ENCODE peak calls at places on chromosomes 16 and 17, in five cellular contexts. A is stomach, P is transverse colon, D is esophagus muscularis mucosa, C is SK-N-SH. U is an unnamed sample.
A peak's percentile ranks its signal among the peaks of the same experiment; 100 is the strongest.

GRCh38 chr16:83817022-83817421 is 9.2 kb downstream of the HSBP1 start:
- DNase-seq in C (no peak), D (no peak), P (no peak), A (no peak), U (no peak)

GRCh38 chr17:7792611-7793010 is 41.4 kb upstream of the KDM6B start:
- DNase-seq in A (no peak), P (no peak), D (no peak), C (no peak), U (no peak)

GRCh38 chr16:50610331-50611262 is 62.4 kb downstream of the NKD1 start:
- DNase-seq in D (no peak), A (no peak), C (no peak), P (no peak), U (no peak)

GRCh38 chr17:54919456-54919855 is 18.8 kb downstream of the TOM1L1 start:
- DNase-seq in D (no peak), P (no peak), C (no peak), A (no peak), U (no peak)

GRCh38 chr16:67155305-67156145 is 4.2 kb downstream of the TRADD start:
- DNase-seq in C (peak; percentile 94), D (no peak), A (peak; percentile 83), P (peak; percentile 80), U (peak; percentile 85)

GRCh38 chr16:30786936-30787612 is at the start of gene ZNF629:
- DNase-seq in A (peak; percentile 71), C (peak; percentile 97), P (peak; percentile 73), D (no peak), U (peak; percentile 89)

GRCh38 chr17:58565389-58566311 is 51.2 kb upstream of the MTMR4 start:
- DNase-seq in C (no peak), A (no peak), D (no peak), P (no peak), U (no peak)

GRCh38 chr17:13287226-13287625 is 269.4 kb upstream of the ELAC2 start:
- DNase-seq in C (no peak), A (no peak), P (no peak), D (no peak), U (no peak)

GRCh38 chr17:48722201-48722907 is at the start of gene PRAC1:
- DNase-seq in D (no peak), A (no peak), P (no peak), C (no peak), U (peak; percentile 53)

GRCh38 chr17:40346061-40346767 is 18.3 kb downstream of the GJD3 start:
- DNase-seq in D (no peak), C (no peak), P (no peak), A (no peak), U (no peak)

GRCh38 chr17:7856840-7857723 is at the start of gene NAA38:
- DNase-seq in P (peak; percentile 97), C (peak; percentile 90), D (peak; percentile 99), A (peak; percentile 96), U (peak; percentile 99)

GRCh38 chr16:667780-668518 is at the start of gene RHOT2:
- DNase-seq in C (peak; percentile 96), P (peak; percentile 96), D (peak; percentile 98), A (peak; percentile 95), U (peak; percentile 96)

GRCh38 chr17:36880506-36880905 is 56.8 kb upstream of the LHX1 start:
- DNase-seq in P (no peak), C (no peak), D (no peak), A (no peak), U (no peak)

GRCh38 chr17:50514936-50515702 is 6.9 kb downstream of the MYCBPAP start:
- DNase-seq in D (no peak), P (no peak), C (no peak), A (no peak), U (peak; percentile 82)

GRCh38 chr17:76153640-76154039 is 12.6 kb upstream of the FOXJ1 start:
- DNase-seq in C (no peak), P (no peak), D (no peak), A (no peak), U (peak; percentile 69)

GRCh38 chr17:15965510-15965909 is 20.6 kb downstream of the ADORA2B start:
- DNase-seq in D (no peak), P (no peak), C (no peak), A (no peak), U (peak; percentile 21)

GRCh38 chr17:75159196-75160031 is 5.1 kb upstream of the JPT1 start:
- DNase-seq in C (no peak), D (no peak), A (peak; percentile 25), P (no peak), U (no peak)

GRCh38 chr16:82031116-82032084 is 3.7 kb upstream of the HSD17B2 start:
- DNase-seq in C (peak; percentile 50), D (no peak), P (no peak), A (no peak), U (no peak)

GRCh38 chr16:86888240-86889044 is 310.1 kb downstream of the FOXL1 start:
- DNase-seq in C (no peak), P (no peak), D (no peak), A (no peak), U (no peak)

GRCh38 chr17:29559640-29560039 is 7.2 kb downstream of the ABHD15 start:
- DNase-seq in P (no peak), C (no peak), A (no peak), D (no peak), U (no peak)

GRCh38 chr16:56830669-56831068 is 34.3 kb upstream of the SLC12A3 start:
- DNase-seq in D (no peak), A (no peak), C (no peak), P (no peak), U (no peak)

GRCh38 chr17:45925311-45925710 is 31.0 kb downstream of the MAPT start:
- DNase-seq in C (no peak), D (no peak), A (no peak), P (no peak), U (no peak)

GRCh38 chr17:65177901-65178300 is 40.7 kb downstream of the RGS9 start:
- DNase-seq in C (no peak), P (no peak), A (no peak), D (no peak), U (no peak)

DNA sequence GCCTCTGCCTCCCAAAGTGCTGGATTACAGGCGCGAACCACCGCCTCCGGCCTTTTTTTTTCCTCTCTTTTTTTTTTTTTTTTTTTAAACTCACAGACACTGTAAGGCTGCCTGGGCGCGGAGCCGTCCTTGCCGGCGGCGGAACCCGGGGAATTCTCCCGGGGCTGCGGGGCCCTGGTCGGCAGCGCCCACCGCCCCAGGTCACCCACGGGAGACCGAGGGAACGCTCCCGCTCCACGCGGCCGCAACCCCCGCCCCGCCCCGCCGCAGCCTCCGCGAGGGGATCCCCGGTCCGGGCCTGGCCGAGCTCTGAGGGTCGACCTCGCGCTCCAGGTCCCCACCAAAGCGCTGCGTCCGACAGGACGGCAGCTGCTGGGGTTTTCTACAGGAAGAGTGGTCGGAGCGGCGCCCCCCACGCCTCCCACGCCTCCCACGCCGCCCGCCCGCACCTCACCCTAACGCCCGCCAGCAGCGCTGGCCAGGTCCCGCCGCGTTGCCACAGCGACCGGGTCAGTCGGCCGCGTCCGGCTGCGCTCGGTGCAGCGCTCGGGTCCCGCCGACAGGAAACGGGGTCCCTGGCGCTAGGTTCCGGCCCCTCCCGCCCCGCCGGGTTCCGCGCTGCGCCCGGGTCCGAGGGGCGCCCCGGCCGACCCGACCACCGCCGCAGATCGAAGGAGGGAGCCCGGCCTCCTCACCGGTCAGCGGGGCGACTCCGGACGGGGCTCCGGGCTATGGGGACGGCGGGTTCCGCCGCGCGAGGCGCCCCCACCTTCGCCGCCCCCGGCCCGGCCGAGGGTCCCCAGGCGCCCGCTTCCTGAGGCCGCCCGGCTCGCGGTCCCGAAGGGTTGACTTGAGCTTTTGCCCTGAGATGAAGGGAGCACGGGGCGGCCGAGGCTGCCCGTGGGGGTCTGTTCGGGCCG is at the start of gene CCDC57:
- DNase-seq in D (no peak), A (peak; percentile 87), P (peak; percentile 83), C (peak; percentile 99), U (peak; percentile 91)
- TF ChIP-seq EP300 in D (no peak), A (no peak), P (no peak), C (no peak), U (no peak)

GRCh38 chr17:82146663-82147654 is 48.9 kb upstream of the FASN start:
- DNase-seq in A (no peak), P (no peak), D (no peak), C (no peak), U (no peak)
- TF ChIP-seq POLR2AphosphoS5 in A (no peak), P (no peak), D (no peak), C (no peak), U (no peak)

GRCh38 chr16:88665148-88665547 is 2.3 kb upstream of the MVD start:
- DNase-seq in C (no peak), P (no peak), A (peak; percentile 49), D (no peak), U (no peak)

GRCh38 chr16:88662222-88662842 is 559 bp downstream of the MVD start:
- DNase-seq in D (no peak), P (peak; percentile 46), C (no peak), A (no peak), U (no peak)

GRCh38 chr16:88665570-88665969 is 2.7 kb upstream of the MVD start:
- DNase-seq in A (no peak), C (no peak), P (no peak), D (no peak), U (no peak)

GRCh38 chr16:88659160-88659559 is 3.7 kb downstream of the MVD start:
- DNase-seq in A (no peak), C (no peak), D (no peak), P (no peak), U (no peak)

DNA sequence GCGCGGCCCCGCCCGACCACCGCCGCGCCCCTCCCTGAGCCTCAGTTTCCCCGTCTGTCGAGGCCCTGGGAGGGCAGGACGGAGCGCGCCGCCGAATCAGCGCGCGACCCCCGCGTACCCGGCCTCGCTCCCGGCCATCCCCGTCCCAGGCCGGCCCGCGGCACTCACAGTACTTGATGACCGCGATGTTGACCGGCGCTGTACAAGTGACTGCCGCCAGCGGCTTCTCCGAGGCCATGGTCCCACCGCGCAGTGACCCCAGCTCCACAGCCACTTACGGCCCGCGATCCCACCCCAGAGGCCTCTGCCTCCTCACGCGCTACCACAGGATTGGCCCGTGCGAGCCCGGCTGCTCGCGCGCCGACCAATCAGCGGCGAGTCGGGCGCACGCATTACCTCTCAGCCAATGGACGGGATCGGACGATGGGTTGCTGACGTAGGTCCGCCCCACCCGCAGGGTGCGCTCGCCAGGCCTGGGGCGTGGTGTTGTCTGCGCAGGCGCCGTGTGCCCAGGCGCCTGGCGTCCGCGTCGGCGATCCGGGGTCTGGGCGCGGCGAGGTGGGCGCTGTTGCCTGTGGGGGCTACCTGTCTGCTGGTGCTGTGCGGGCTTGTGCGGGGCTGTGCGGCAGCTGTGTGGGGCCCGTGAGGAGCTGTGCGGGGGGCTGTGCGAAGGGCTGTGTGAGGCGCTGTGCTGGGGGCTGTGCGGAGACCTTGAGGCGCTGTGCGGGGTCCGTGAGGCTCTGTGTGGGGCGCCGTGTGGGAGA is at the start of gene MVD:
- DNase-seq in C (peak; percentile 100), A (peak; percentile 97), D (peak; percentile 99), P (peak; percentile 98), U (peak; percentile 99)
- TF ChIP-seq CTCF in C (no peak), A (no peak), D (no peak), P (no peak), U (no peak)

DNA sequence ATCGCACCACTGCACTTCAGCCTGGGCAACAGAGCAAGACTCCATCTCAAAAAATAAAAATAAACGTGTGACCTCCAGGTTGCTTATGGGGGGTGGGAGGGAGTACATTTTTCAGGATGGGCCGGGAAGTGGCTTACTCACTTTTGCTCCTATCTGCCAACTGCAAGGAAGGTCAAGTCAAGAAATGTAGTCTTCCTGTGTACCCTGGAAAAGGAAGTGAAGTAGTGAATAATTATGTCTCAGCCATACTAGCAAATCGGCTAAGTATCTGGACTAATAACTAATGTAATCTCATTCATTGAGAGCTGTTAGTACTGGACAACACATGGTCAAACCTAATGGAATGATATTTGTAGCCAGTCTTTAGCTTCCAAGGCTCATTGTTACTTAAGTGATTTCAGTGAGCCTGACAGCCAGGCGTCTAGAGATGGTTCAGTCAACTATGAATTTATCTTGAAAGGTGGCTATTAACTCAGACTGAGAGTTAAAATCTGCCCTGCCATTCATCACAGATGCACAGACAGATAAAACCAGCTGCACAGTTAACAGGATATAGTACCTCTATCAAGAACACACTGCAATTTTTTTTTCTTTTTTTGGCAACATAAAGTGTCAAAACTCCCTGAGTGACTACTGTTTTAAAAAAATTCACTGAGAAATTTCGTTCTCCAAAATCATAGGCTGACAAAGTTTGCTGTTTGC is 3.7 kb upstream of the TACO1 start:
- DNase-seq in A (no peak), D (no peak), P (no peak), C (no peak), U (no peak)
- TF ChIP-seq EP300 in A (no peak), D (no peak), P (no peak), C (no peak), U (no peak)

U was measured in sigmoid colon.